ENCODE peak calls at places on chromosome 6, in seven cellular contexts. G is A549, M is endothelial cell of umbilical vein, P is mesendoderm, Z is GM23338, S is fibroblast of lung, T is IMR-90. I is an unnamed sample.

GRCh38 chr6:116433313-116433712 is 27.9 kb upstream of the CALHM6 start:
- DNase-seq in G (no peak), M (no peak), P (no peak), Z (no peak), S (no peak), T (no peak), I (no peak)

GRCh38 chr6:109747216-109747615 is 56.1 kb downstream of the FIG4 start:
- DNase-seq in G (peak; percentile 4), M (no peak), P (no peak), Z (no peak), S (no peak), T (no peak), I (no peak)

GRCh38 chr6:11944111-11944510 is 68.0 kb upstream of the HIVEP1 start:
- DNase-seq in G (no peak), M (no peak), P (no peak), Z (no peak), S (no peak), T (no peak), I (no peak)

GRCh38 chr6:111922454-111923297 is 49.4 kb upstream of the FYN start:
- DNase-seq in G (no peak), M (no peak), P (peak; percentile 27), Z (no peak), S (peak; percentile 76), T (peak; percentile 59), I (peak; percentile 44)

GRCh38 chr6:133938533-133938932 is 14.5 kb upstream of the TBPL1 start:
- DNase-seq in G (no peak), M (no peak), P (no peak), Z (no peak), S (no peak), T (no peak), I (no peak)

GRCh38 chr6:1724124-1724523 is 114.4 kb downstream of the FOXC1 start:
- DNase-seq in G (no peak), M (no peak), P (peak; percentile 76), Z (peak; percentile 46), S (no peak), T (no peak), I (no peak)

GRCh38 chr6:108960601-108961000 is 112.4 kb downstream of the ARMC2 start:
- DNase-seq in G (no peak), M (no peak), P (no peak), Z (no peak), S (no peak), T (no peak), I (no peak)

GRCh38 chr6:92559002-92559401 is 860.4 kb downstream of the EPHA7 start:
- DNase-seq in G (no peak), M (no peak), P (no peak), Z (no peak), S (no peak), T (no peak), I (no peak)

GRCh38 chr6:167007930-167008329 is 8.7 kb downstream of the CEP43 start:
- DNase-seq in G (no peak), M (no peak), P (no peak), Z (no peak), S (no peak), T (no peak), I (no peak)

DNA sequence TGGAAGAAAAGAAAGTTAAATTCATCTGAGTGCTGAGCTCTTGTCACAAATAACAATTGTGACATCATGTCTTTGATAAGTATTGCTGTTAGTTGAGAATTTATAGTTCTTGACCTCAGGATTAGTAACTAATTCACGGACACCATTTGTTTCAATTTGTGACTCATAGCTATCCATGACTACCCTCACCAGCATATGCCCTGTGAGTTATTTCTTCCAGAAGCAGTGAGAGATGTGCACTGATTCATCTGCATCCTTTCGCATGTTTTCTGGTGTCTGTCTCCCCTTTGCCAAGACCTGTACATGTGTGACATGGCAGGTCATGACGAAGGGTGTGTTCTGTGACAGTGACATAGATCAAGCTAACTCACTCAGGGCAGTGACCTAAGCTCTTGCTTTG is 86.9 kb downstream of the SOBP start:
- DNase-seq in G (peak; percentile 0), M (peak; percentile 50), P (no peak), Z (no peak), S (peak; percentile 84), T (peak; percentile 81), I (peak; percentile 71)
- H3K4me2 ChIP-seq in G (no peak overlapping the region), M (no peak overlapping the region), P (no peak overlapping the region), Z (no peak overlapping the region), S (no peak overlapping the region), T (no peak overlapping the region), I (no peak overlapping the region)

GRCh38 chr6:7731289-7731688 is 5.4 kb downstream of the BMP6 start:
- DNase-seq in G (no peak), M (peak; percentile 67), P (no peak), Z (no peak), S (no peak), T (no peak), I (no peak)

GRCh38 chr6:7728855-7729590 is 3.1 kb downstream of the BMP6 start:
- DNase-seq in G (no peak), M (peak; percentile 70), P (peak; percentile 48), Z (peak; percentile 59), S (no peak), T (no peak), I (no peak)

GRCh38 chr6:7730003-7730402 is 4.1 kb downstream of the BMP6 start:
- DNase-seq in G (no peak), M (no peak), P (no peak), Z (no peak), S (no peak), T (no peak), I (no peak)

GRCh38 chr6:7730852-7731251 is 5.0 kb downstream of the BMP6 start:
- DNase-seq in G (peak; percentile 65), M (peak; percentile 94), P (peak; percentile 16), Z (no peak), S (peak; percentile 89), T (peak; percentile 90), I (peak; percentile 39)

GRCh38 chr6:7730411-7730810 is 4.5 kb downstream of the BMP6 start:
- DNase-seq in G (no peak), M (no peak), P (no peak), Z (no peak), S (no peak), T (peak; percentile 20), I (no peak)
- H3K4me2 ChIP-seq in G (peak overlapping the region; percentile 85), M (peak overlapping the region; percentile 91), P (no peak overlapping the region), Z (no peak overlapping the region), S (no peak overlapping the region), T (no peak overlapping the region), I (no peak overlapping the region)

GRCh38 chr6:160428069-160428430 is 79.9 kb downstream of the SLC22A3 start:
- DNase-seq in G (no peak), M (no peak), P (no peak), Z (no peak), S (peak; percentile 26), T (no peak), I (no peak)
- H3K4me2 ChIP-seq in G (no peak overlapping the region), M (no peak overlapping the region), P (no peak overlapping the region), Z (no peak overlapping the region), S (no peak overlapping the region), T (no peak overlapping the region), I (no peak overlapping the region)

GRCh38 chr6:45272626-45273025 is 55.5 kb upstream of the RUNX2 start:
- DNase-seq in G (no peak), M (no peak), P (no peak), Z (no peak), S (no peak), T (no peak), I (no peak)
- H3K4me2 ChIP-seq in G (no peak overlapping the region), M (no peak overlapping the region), P (no peak overlapping the region), Z (no peak overlapping the region), S (no peak overlapping the region), T (no peak overlapping the region), I (no peak overlapping the region)

DNA sequence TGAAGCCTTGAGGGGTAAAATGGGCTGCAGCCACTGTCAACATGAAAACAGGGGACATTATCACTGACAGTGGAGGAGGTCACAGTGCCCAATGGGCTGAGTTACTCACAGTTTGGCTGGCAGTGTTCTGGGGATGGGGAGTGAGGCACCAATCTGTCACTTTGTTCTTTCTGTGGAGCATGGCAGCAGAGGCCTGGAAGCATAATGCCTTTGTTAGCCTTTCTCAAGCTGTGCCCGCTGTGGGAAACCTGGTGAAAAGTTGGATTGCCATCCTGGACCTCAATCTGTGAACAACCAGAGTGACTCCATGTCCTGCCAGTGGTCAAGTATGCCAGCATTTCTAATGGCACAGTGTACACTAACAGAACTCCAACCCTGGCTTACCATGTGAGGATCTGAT is 143.6 kb downstream of the OR2B2 start:
- DNase-seq in G (no peak), M (no peak), P (no peak), Z (no peak), S (no peak), T (no peak), I (no peak)
- H3K4me2 ChIP-seq in G (no peak overlapping the region), M (no peak overlapping the region), P (no peak overlapping the region), Z (no peak overlapping the region), S (no peak overlapping the region), T (no peak overlapping the region), I (no peak overlapping the region)

GRCh38 chr6:75302280-75302679 is 17.7 kb upstream of the TMEM30A start:
- DNase-seq in G (no peak), M (no peak), P (no peak), Z (no peak), S (no peak), T (no peak), I (no peak)

GRCh38 chr6:75307364-75308004 is 22.9 kb upstream of the TMEM30A start:
- DNase-seq in G (no peak), M (no peak), P (no peak), Z (no peak), S (no peak), T (no peak), I (no peak)

GRCh38 chr6:75305573-75305972 is 21.0 kb upstream of the TMEM30A start:
- DNase-seq in G (no peak), M (no peak), P (no peak), Z (no peak), S (no peak), T (no peak), I (no peak)

GRCh38 chr6:75308250-75308988 is 23.8 kb upstream of the TMEM30A start:
- DNase-seq in G (no peak), M (no peak), P (peak; percentile 61), Z (peak; percentile 45), S (peak; percentile 8), T (no peak), I (no peak)

DNA sequence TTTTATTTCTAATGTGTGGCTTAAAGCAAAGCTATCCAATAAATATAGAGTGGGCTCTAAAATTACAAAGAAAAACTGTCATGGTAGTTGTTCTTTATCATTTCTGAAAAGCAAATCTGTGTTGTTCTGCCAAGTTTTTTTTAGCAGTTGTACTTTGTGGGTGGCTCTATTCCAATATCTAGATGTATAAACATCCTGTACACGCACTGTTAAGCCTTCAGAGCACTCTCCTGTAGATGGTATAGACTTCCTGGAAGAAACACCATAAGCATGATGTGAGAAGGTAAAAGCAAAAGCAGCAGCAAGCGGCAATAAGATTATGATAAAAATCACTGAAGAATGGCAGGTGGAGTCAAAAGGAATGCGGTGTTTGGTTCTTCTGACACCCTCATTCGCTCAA is 21.5 kb upstream of the TMEM30A start:
- DNase-seq in G (no peak), M (peak; percentile 81), P (no peak), Z (no peak), S (no peak), T (peak; percentile 62), I (no peak)
- H3K4me2 ChIP-seq in G (no peak overlapping the region), M (no peak overlapping the region), P (no peak overlapping the region), Z (no peak overlapping the region), S (no peak overlapping the region), T (peak overlapping the region; percentile 54), I (no peak overlapping the region)

DNA sequence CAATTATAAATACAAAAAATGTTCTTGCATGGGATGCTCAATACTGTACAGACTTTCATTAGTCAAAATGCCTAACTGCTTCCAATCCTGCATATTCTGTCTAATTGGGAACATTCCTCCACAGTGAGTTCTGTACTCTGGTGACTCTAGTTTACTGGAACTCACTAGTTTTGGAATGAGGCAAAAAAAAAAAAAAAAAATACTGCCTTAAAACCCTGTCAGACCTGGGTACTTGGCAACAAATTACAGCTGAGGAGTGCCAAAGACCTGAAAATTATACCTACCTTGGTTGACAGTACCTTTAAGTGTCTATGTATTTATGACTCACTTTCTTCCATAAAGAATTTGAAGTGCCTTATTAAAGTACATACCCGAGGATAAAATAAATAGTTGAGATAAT is 276.7 kb downstream of the FARS2 start:
- DNase-seq in G (no peak), M (no peak), P (no peak), Z (no peak), S (peak; percentile 66), T (peak; percentile 31), I (no peak)
- H3K4me2 ChIP-seq in G (no peak overlapping the region), M (no peak overlapping the region), P (no peak overlapping the region), Z (no peak overlapping the region), S (no peak overlapping the region), T (no peak overlapping the region), I (no peak overlapping the region)